ENCODE peak calls at places on chromosome 6, in seven cellular contexts. P is G401; L is GM23248; O is NCI-H2171 treated with DMSO at 0.1 percent for 48 hours; D is GM19239; J is stimulated activated CD4-positive, alpha-beta T cell treated with anti-CD3 and anti-CD28 coated beads, Interleukin-4, amount 100 ng/mL, for 1 hour; W is NAMALWA. C is an unnamed sample.
A peak's percentile ranks its signal among the peaks of the same experiment; 100 is the strongest.

GRCh38 chr6:82488403-82488802 is 124.8 kb downstream of the TPBG start:
- DNase-seq in P (no peak), L (no peak), O (no peak), D (no peak), J (no peak), W (no peak), C (no peak)

GRCh38 chr6:7341989-7342742 is 29.2 kb upstream of the SSR1 start:
- DNase-seq in P (no peak), L (peak; percentile 50), O (peak; percentile 84), D (no peak), J (no peak), W (no peak), C (peak; percentile 69)

GRCh38 chr6:169592558-169592957 is 109.3 kb downstream of the WDR27 start:
- DNase-seq in P (no peak), L (peak; percentile 74), O (no peak), D (no peak), J (no peak), W (no peak), C (no peak)

GRCh38 chr6:138109042-138109997 is 2.1 kb upstream of the PERP start:
- DNase-seq in P (peak; percentile 81), L (peak; percentile 65), O (peak; percentile 89), D (peak; percentile 39), J (peak; percentile 77), W (peak; percentile 77), C (peak; percentile 88)

GRCh38 chr6:118565317-118565960 is 17.3 kb downstream of the PLN start:
- DNase-seq in P (peak; percentile 68), L (no peak), O (peak; percentile 66), D (peak; percentile 26), J (no peak), W (peak; percentile 79), C (peak; percentile 71)

GRCh38 chr6:15623282-15624116 is 39.3 kb downstream of the DTNBP1 start:
- DNase-seq in P (peak; percentile 70), L (peak; percentile 53), O (peak; percentile 74), D (no peak), J (no peak), W (peak; percentile 33), C (peak; percentile 66)

GRCh38 chr6:157272866-157273755 is 50.2 kb downstream of the TMEM242 start:
- DNase-seq in P (no peak), L (peak; percentile 43), O (no peak), D (no peak), J (no peak), W (peak; percentile 81), C (peak; percentile 76)

GRCh38 chr6:74128536-74128935 is 432.5 kb downstream of the CD109 start:
- DNase-seq in P (no peak), L (peak; percentile 57), O (no peak), D (no peak), J (no peak), W (no peak), C (no peak)